ENCODE peak calls at places on chromosomes 1 and 21, in eight cellular contexts. One of them, this sample, is unnamed.

GRCh38 chr1:181255270-181255929 is 166.9 kb downstream of the IER5 start:
- DNase-seq in iPS DF 19.7: no peak
- DNase-seq in PC-3: peak; percentile 83
- DNase-seq in NCI-H1436: no peak
- DNase-seq in NCI-H774: no peak
- DNase-seq in lower lobe of right lung: no peak
- DNase-seq in stimulated activated CD4-positive, alpha-beta T cell treated with anti-CD3 and anti-CD28 coated beads, Interleukin-2, amount 100 ng/mL, for 48 hours: no peak
- DNase-seq in NCI-H345: no peak
- DNase-seq in this sample: no peak

GRCh38 chr1:26791138-26791537 is 3.4 kb downstream of the PIGV start:
- DNase-seq in PC-3: no peak
- DNase-seq in NCI-H1436: no peak
- DNase-seq in iPS DF 19.7: no peak
- DNase-seq in stimulated activated CD4-positive, alpha-beta T cell treated with anti-CD3 and anti-CD28 coated beads, Interleukin-2, amount 100 ng/mL, for 48 hours: no peak
- DNase-seq in NCI-H345: no peak
- DNase-seq in lower lobe of right lung: no peak
- DNase-seq in NCI-H774: no peak
- DNase-seq in this sample: no peak

GRCh38 chr21:17519965-17520364 is 7.1 kb downstream of the CXADR start:
- DNase-seq in lower lobe of right lung: no peak
- DNase-seq in NCI-H345: no peak
- DNase-seq in iPS DF 19.7: no peak
- DNase-seq in stimulated activated CD4-positive, alpha-beta T cell treated with anti-CD3 and anti-CD28 coated beads, Interleukin-2, amount 100 ng/mL, for 48 hours: no peak
- DNase-seq in PC-3: no peak
- DNase-seq in NCI-H774: no peak
- DNase-seq in NCI-H1436: no peak
- DNase-seq in this sample: no peak

GRCh38 chr1:203906932-203907331 is 45.5 kb downstream of the SNRPE start:
- DNase-seq in lower lobe of right lung: no peak
- DNase-seq in stimulated activated CD4-positive, alpha-beta T cell treated with anti-CD3 and anti-CD28 coated beads, Interleukin-2, amount 100 ng/mL, for 48 hours: no peak
- DNase-seq in PC-3: peak; percentile 97
- DNase-seq in NCI-H345: no peak
- DNase-seq in iPS DF 19.7: no peak
- DNase-seq in NCI-H774: no peak
- DNase-seq in NCI-H1436: no peak
- DNase-seq in this sample: no peak

GRCh38 chr21:20997633-20998455 is at the start of gene NCAM2:
- DNase-seq in NCI-H774: peak; percentile 78
- DNase-seq in NCI-H345: peak; percentile 84
- DNase-seq in stimulated activated CD4-positive, alpha-beta T cell treated with anti-CD3 and anti-CD28 coated beads, Interleukin-2, amount 100 ng/mL, for 48 hours: peak; percentile 61
- DNase-seq in lower lobe of right lung: peak; percentile 78
- DNase-seq in NCI-H1436: peak; percentile 54
- DNase-seq in iPS DF 19.7: no peak
- DNase-seq in PC-3: peak; percentile 53
- DNase-seq in this sample: peak; percentile 73

GRCh38 chr21:42624095-42624830 is 29.2 kb upstream of the PDE9A start:
- DNase-seq in NCI-H774: no peak
- DNase-seq in PC-3: no peak
- DNase-seq in stimulated activated CD4-positive, alpha-beta T cell treated with anti-CD3 and anti-CD28 coated beads, Interleukin-2, amount 100 ng/mL, for 48 hours: no peak
- DNase-seq in iPS DF 19.7: no peak
- DNase-seq in NCI-H1436: no peak
- DNase-seq in lower lobe of right lung: no peak
- DNase-seq in NCI-H345: no peak
- DNase-seq in this sample: no peak

GRCh38 chr1:38217316-38217715 is 170.7 kb upstream of the POU3F1 start:
- DNase-seq in lower lobe of right lung: no peak
- DNase-seq in NCI-H774: no peak
- DNase-seq in PC-3: no peak
- DNase-seq in iPS DF 19.7: no peak
- DNase-seq in NCI-H1436: no peak
- DNase-seq in NCI-H345: no peak
- DNase-seq in stimulated activated CD4-positive, alpha-beta T cell treated with anti-CD3 and anti-CD28 coated beads, Interleukin-2, amount 100 ng/mL, for 48 hours: no peak
- DNase-seq in this sample: no peak

GRCh38 chr1:89894210-89894668 is 73.4 kb downstream of the LRRC8D start:
- DNase-seq in NCI-H774: no peak
- DNase-seq in PC-3: peak; percentile 76
- DNase-seq in NCI-H345: no peak
- DNase-seq in stimulated activated CD4-positive, alpha-beta T cell treated with anti-CD3 and anti-CD28 coated beads, Interleukin-2, amount 100 ng/mL, for 48 hours: no peak
- DNase-seq in NCI-H1436: no peak
- DNase-seq in iPS DF 19.7: no peak
- DNase-seq in lower lobe of right lung: no peak
- DNase-seq in this sample: no peak

GRCh38 chr1:185694081-185694480 is 40.1 kb upstream of the HMCN1 start:
- DNase-seq in PC-3: no peak
- DNase-seq in iPS DF 19.7: no peak
- DNase-seq in lower lobe of right lung: no peak
- DNase-seq in NCI-H774: no peak
- DNase-seq in NCI-H1436: no peak
- DNase-seq in NCI-H345: no peak
- DNase-seq in stimulated activated CD4-positive, alpha-beta T cell treated with anti-CD3 and anti-CD28 coated beads, Interleukin-2, amount 100 ng/mL, for 48 hours: peak; percentile 10
- DNase-seq in this sample: no peak

GRCh38 chr1:28887418-28887834 is 26.9 kb upstream of the EPB41 start:
- DNase-seq in stimulated activated CD4-positive, alpha-beta T cell treated with anti-CD3 and anti-CD28 coated beads, Interleukin-2, amount 100 ng/mL, for 48 hours: no peak
- DNase-seq in NCI-H1436: no peak
- DNase-seq in NCI-H345: peak; percentile 16
- DNase-seq in PC-3: peak; percentile 13
- DNase-seq in lower lobe of right lung: peak; percentile 63
- DNase-seq in iPS DF 19.7: no peak
- DNase-seq in NCI-H774: no peak
- DNase-seq in this sample: no peak

GRCh38 chr1:212466437-212466836 is 33.7 kb downstream of the NENF start:
- DNase-seq in lower lobe of right lung: no peak
- DNase-seq in PC-3: no peak
- DNase-seq in NCI-H345: no peak
- DNase-seq in NCI-H774: no peak
- DNase-seq in iPS DF 19.7: no peak
- DNase-seq in stimulated activated CD4-positive, alpha-beta T cell treated with anti-CD3 and anti-CD28 coated beads, Interleukin-2, amount 100 ng/mL, for 48 hours: no peak
- DNase-seq in NCI-H1436: no peak
- DNase-seq in this sample: no peak

GRCh38 chr21:41350436-41351155 is 11.2 kb upstream of the MX2 start:
- DNase-seq in NCI-H1436: no peak
- DNase-seq in PC-3: no peak
- DNase-seq in NCI-H774: no peak
- DNase-seq in lower lobe of right lung: no peak
- DNase-seq in stimulated activated CD4-positive, alpha-beta T cell treated with anti-CD3 and anti-CD28 coated beads, Interleukin-2, amount 100 ng/mL, for 48 hours: no peak
- DNase-seq in iPS DF 19.7: no peak
- DNase-seq in NCI-H345: no peak
- DNase-seq in this sample: no peak

GRCh38 chr1:175873290-175873689 is 129.9 kb upstream of the TNR start:
- DNase-seq in NCI-H1436: no peak
- DNase-seq in iPS DF 19.7: no peak
- DNase-seq in lower lobe of right lung: no peak
- DNase-seq in NCI-H774: no peak
- DNase-seq in NCI-H345: no peak
- DNase-seq in PC-3: no peak
- DNase-seq in stimulated activated CD4-positive, alpha-beta T cell treated with anti-CD3 and anti-CD28 coated beads, Interleukin-2, amount 100 ng/mL, for 48 hours: no peak
- DNase-seq in this sample: no peak

GRCh38 chr1:17661546-17662157 is 93.5 kb upstream of the ACTL8 start:
- DNase-seq in stimulated activated CD4-positive, alpha-beta T cell treated with anti-CD3 and anti-CD28 coated beads, Interleukin-2, amount 100 ng/mL, for 48 hours: peak; percentile 74
- DNase-seq in iPS DF 19.7: no peak
- DNase-seq in lower lobe of right lung: peak; percentile 65
- DNase-seq in NCI-H1436: peak; percentile 24
- DNase-seq in NCI-H774: no peak
- DNase-seq in NCI-H345: peak; percentile 54
- DNase-seq in PC-3: peak; percentile 60
- DNase-seq in this sample: no peak

GRCh38 chr1:23590058-23590783 is 30.9 kb upstream of the ID3 start:
- DNase-seq in NCI-H1436: no peak
- DNase-seq in NCI-H345: no peak
- DNase-seq in lower lobe of right lung: no peak
- DNase-seq in PC-3: no peak
- DNase-seq in stimulated activated CD4-positive, alpha-beta T cell treated with anti-CD3 and anti-CD28 coated beads, Interleukin-2, amount 100 ng/mL, for 48 hours: no peak
- DNase-seq in iPS DF 19.7: no peak
- DNase-seq in NCI-H774: no peak
- DNase-seq in this sample: no peak

GRCh38 chr1:40929145-40929544 is 50.4 kb upstream of the CTPS1 start:
- DNase-seq in stimulated activated CD4-positive, alpha-beta T cell treated with anti-CD3 and anti-CD28 coated beads, Interleukin-2, amount 100 ng/mL, for 48 hours: no peak
- DNase-seq in lower lobe of right lung: no peak
- DNase-seq in NCI-H345: no peak
- DNase-seq in PC-3: no peak
- DNase-seq in iPS DF 19.7: no peak
- DNase-seq in NCI-H774: no peak
- DNase-seq in NCI-H1436: no peak
- DNase-seq in this sample: no peak

GRCh38 chr1:67847466-67847865 is 14.2 kb upstream of the GNG12 start:
- DNase-seq in NCI-H345: no peak
- DNase-seq in NCI-H774: no peak
- DNase-seq in iPS DF 19.7: no peak
- DNase-seq in PC-3: no peak
- DNase-seq in stimulated activated CD4-positive, alpha-beta T cell treated with anti-CD3 and anti-CD28 coated beads, Interleukin-2, amount 100 ng/mL, for 48 hours: no peak
- DNase-seq in NCI-H1436: no peak
- DNase-seq in lower lobe of right lung: no peak
- DNase-seq in this sample: no peak

GRCh38 chr1:10064416-10065343 is 31.9 kb downstream of the UBE4B start:
- DNase-seq in stimulated activated CD4-positive, alpha-beta T cell treated with anti-CD3 and anti-CD28 coated beads, Interleukin-2, amount 100 ng/mL, for 48 hours: no peak
- DNase-seq in PC-3: no peak
- DNase-seq in NCI-H774: no peak
- DNase-seq in NCI-H345: no peak
- DNase-seq in NCI-H1436: no peak
- DNase-seq in lower lobe of right lung: no peak
- DNase-seq in iPS DF 19.7: no peak
- DNase-seq in this sample: no peak

GRCh38 chr1:11795238-11795890 is 10.4 kb downstream of the MTHFR start:
- DNase-seq in NCI-H345: no peak
- DNase-seq in lower lobe of right lung: no peak
- DNase-seq in NCI-H774: no peak
- DNase-seq in iPS DF 19.7: no peak
- DNase-seq in PC-3: no peak
- DNase-seq in NCI-H1436: no peak
- DNase-seq in stimulated activated CD4-positive, alpha-beta T cell treated with anti-CD3 and anti-CD28 coated beads, Interleukin-2, amount 100 ng/mL, for 48 hours: no peak
- DNase-seq in this sample: no peak

GRCh38 chr1:19430121-19431068 is 54.9 kb downstream of the CAPZB start:
- DNase-seq in NCI-H774: no peak
- DNase-seq in NCI-H1436: no peak
- DNase-seq in stimulated activated CD4-positive, alpha-beta T cell treated with anti-CD3 and anti-CD28 coated beads, Interleukin-2, amount 100 ng/mL, for 48 hours: no peak
- DNase-seq in lower lobe of right lung: no peak
- DNase-seq in iPS DF 19.7: no peak
- DNase-seq in NCI-H345: no peak
- DNase-seq in PC-3: peak; percentile 88
- DNase-seq in this sample: no peak

GRCh38 chr1:78019031-78019430 is 14.3 kb downstream of the DNAJB4 start:
- DNase-seq in lower lobe of right lung: no peak
- DNase-seq in PC-3: no peak
- DNase-seq in NCI-H345: no peak
- DNase-seq in NCI-H1436: no peak
- DNase-seq in iPS DF 19.7: no peak
- DNase-seq in stimulated activated CD4-positive, alpha-beta T cell treated with anti-CD3 and anti-CD28 coated beads, Interleukin-2, amount 100 ng/mL, for 48 hours: no peak
- DNase-seq in NCI-H774: no peak
- DNase-seq in this sample: no peak

GRCh38 chr1:186442651-186443114 is 18.2 kb downstream of the PDC start:
- DNase-seq in stimulated activated CD4-positive, alpha-beta T cell treated with anti-CD3 and anti-CD28 coated beads, Interleukin-2, amount 100 ng/mL, for 48 hours: no peak
- DNase-seq in NCI-H345: peak; percentile 17
- DNase-seq in iPS DF 19.7: no peak
- DNase-seq in lower lobe of right lung: no peak
- DNase-seq in NCI-H1436: no peak
- DNase-seq in NCI-H774: peak; percentile 10
- DNase-seq in PC-3: peak; percentile 23
- DNase-seq in this sample: no peak

GRCh38 chr1:229112832-229113548 is 157.9 kb upstream of the RAB4A start:
- DNase-seq in NCI-H1436: no peak
- DNase-seq in PC-3: no peak
- DNase-seq in iPS DF 19.7: no peak
- DNase-seq in NCI-H774: no peak
- DNase-seq in lower lobe of right lung: no peak
- DNase-seq in NCI-H345: no peak
- DNase-seq in stimulated activated CD4-positive, alpha-beta T cell treated with anti-CD3 and anti-CD28 coated beads, Interleukin-2, amount 100 ng/mL, for 48 hours: no peak
- DNase-seq in this sample: no peak

GRCh38 chr1:63753591-63753990 is 20.2 kb upstream of the ROR1 start:
- DNase-seq in NCI-H774: no peak
- DNase-seq in NCI-H345: no peak
- DNase-seq in PC-3: no peak
- DNase-seq in iPS DF 19.7: no peak
- DNase-seq in stimulated activated CD4-positive, alpha-beta T cell treated with anti-CD3 and anti-CD28 coated beads, Interleukin-2, amount 100 ng/mL, for 48 hours: no peak
- DNase-seq in lower lobe of right lung: no peak
- DNase-seq in NCI-H1436: no peak
- DNase-seq in this sample: no peak

GRCh38 chr1:48227165-48228013 is 4.9 kb downstream of the SLC5A9 start:
- DNase-seq in lower lobe of right lung: no peak
- DNase-seq in NCI-H345: no peak
- DNase-seq in PC-3: no peak
- DNase-seq in NCI-H1436: no peak
- DNase-seq in stimulated activated CD4-positive, alpha-beta T cell treated with anti-CD3 and anti-CD28 coated beads, Interleukin-2, amount 100 ng/mL, for 48 hours: peak; percentile 9
- DNase-seq in NCI-H774: no peak
- DNase-seq in iPS DF 19.7: no peak
- DNase-seq in this sample: no peak

GRCh38 chr1:110176299-110176956 is 26.1 kb downstream of the SLC6A17 start:
- DNase-seq in NCI-H774: peak; percentile 50
- DNase-seq in NCI-H345: peak; percentile 91
- DNase-seq in PC-3: no peak
- DNase-seq in lower lobe of right lung: no peak
- DNase-seq in stimulated activated CD4-positive, alpha-beta T cell treated with anti-CD3 and anti-CD28 coated beads, Interleukin-2, amount 100 ng/mL, for 48 hours: no peak
- DNase-seq in NCI-H1436: peak; percentile 76
- DNase-seq in iPS DF 19.7: no peak
- DNase-seq in this sample: no peak

GRCh38 chr1:9110669-9111356 is 18.1 kb downstream of the GPR157 start:
- DNase-seq in NCI-H345: peak; percentile 68
- DNase-seq in NCI-H774: peak; percentile 12
- DNase-seq in PC-3: peak; percentile 91
- DNase-seq in lower lobe of right lung: peak; percentile 94
- DNase-seq in stimulated activated CD4-positive, alpha-beta T cell treated with anti-CD3 and anti-CD28 coated beads, Interleukin-2, amount 100 ng/mL, for 48 hours: peak; percentile 90
- DNase-seq in iPS DF 19.7: peak; percentile 76
- DNase-seq in NCI-H1436: peak; percentile 71
- DNase-seq in this sample: peak; percentile 93

GRCh38 chr1:88867743-88868521 is 23.4 kb downstream of the GTF2B start:
- DNase-seq in lower lobe of right lung: no peak
- DNase-seq in NCI-H345: no peak
- DNase-seq in stimulated activated CD4-positive, alpha-beta T cell treated with anti-CD3 and anti-CD28 coated beads, Interleukin-2, amount 100 ng/mL, for 48 hours: no peak
- DNase-seq in NCI-H774: no peak
- DNase-seq in NCI-H1436: no peak
- DNase-seq in PC-3: no peak
- DNase-seq in iPS DF 19.7: no peak
- DNase-seq in this sample: no peak

GRCh38 chr1:81551942-81552341 is 248.8 kb upstream of the ADGRL2 start:
- DNase-seq in NCI-H1436: no peak
- DNase-seq in PC-3: no peak
- DNase-seq in stimulated activated CD4-positive, alpha-beta T cell treated with anti-CD3 and anti-CD28 coated beads, Interleukin-2, amount 100 ng/mL, for 48 hours: no peak
- DNase-seq in lower lobe of right lung: no peak
- DNase-seq in iPS DF 19.7: no peak
- DNase-seq in NCI-H774: no peak
- DNase-seq in NCI-H345: no peak
- DNase-seq in this sample: no peak

GRCh38 chr1:241045659-241046058 is 311.3 kb downstream of the RGS7 start:
- DNase-seq in NCI-H345: no peak
- DNase-seq in stimulated activated CD4-positive, alpha-beta T cell treated with anti-CD3 and anti-CD28 coated beads, Interleukin-2, amount 100 ng/mL, for 48 hours: no peak
- DNase-seq in iPS DF 19.7: peak; percentile 52
- DNase-seq in NCI-H774: no peak
- DNase-seq in lower lobe of right lung: no peak
- DNase-seq in PC-3: no peak
- DNase-seq in NCI-H1436: no peak
- DNase-seq in this sample: no peak

This sample was measured in right atrium auricular region.